ENCODE peak calls at places on chromosomes 13 and 19, in four cellular contexts. One of them, this sample, is unnamed.

GRCh38 chr13:45807520-45808099 is 43.9 kb downstream of the SIAH3 start:
- DNase-seq in K562: peak; percentile 15
- DNase-seq in HepG2: peak; percentile 60
- DNase-seq in GM12878: peak; percentile 8
- DNase-seq in this sample: peak; percentile 40

GRCh38 chr19:49925486-49925885 is 3.5 kb upstream of the ATF5 start:
- DNase-seq in K562: no peak
- DNase-seq in GM12878: no peak
- DNase-seq in HepG2: no peak
- DNase-seq in this sample: no peak

GRCh38 chr19:16518483-16519229 is 22.5 kb downstream of the C19orf44 start:
- DNase-seq in K562: peak; percentile 13
- DNase-seq in HepG2: no peak
- DNase-seq in GM12878: no peak
- DNase-seq in this sample: no peak

GRCh38 chr19:28710278-28710677 is 502.7 kb downstream of the UQCRFS1 start:
- DNase-seq in GM12878: peak; percentile 3
- DNase-seq in HepG2: peak; percentile 43
- DNase-seq in K562: peak; percentile 54
- DNase-seq in this sample: no peak

GRCh38 chr13:98060282-98060681 is 82.6 kb upstream of the FARP1 start:
- DNase-seq in HepG2: no peak
- DNase-seq in K562: no peak
- DNase-seq in GM12878: no peak
- DNase-seq in this sample: no peak

GRCh38 chr19:57334191-57334590 is 13.9 kb downstream of the ZNF543 start:
- DNase-seq in K562: no peak
- DNase-seq in GM12878: no peak
- DNase-seq in HepG2: peak; percentile 29
- DNase-seq in this sample: no peak

GRCh38 chr19:1540353-1540925 is 16.6 kb downstream of the PLK5 start:
- DNase-seq in HepG2: no peak
- DNase-seq in GM12878: no peak
- DNase-seq in K562: no peak
- DNase-seq in this sample: no peak

GRCh38 chr19:44723952-44724319 is 24.6 kb upstream of the BCL3 start:
- DNase-seq in K562: peak; percentile 86
- DNase-seq in HepG2: peak; percentile 64
- DNase-seq in GM12878: peak; percentile 54
- DNase-seq in this sample: peak; percentile 89

GRCh38 chr13:51148952-51149573 is 38.0 kb upstream of the C13orf42 start:
- DNase-seq in HepG2: no peak
- DNase-seq in GM12878: no peak
- DNase-seq in K562: no peak
- DNase-seq in this sample: peak; percentile 68

GRCh38 chr13:43301341-43301969 is 278.1 kb downstream of the DNAJC15 start:
- DNase-seq in K562: no peak
- DNase-seq in HepG2: no peak
- DNase-seq in GM12878: no peak
- DNase-seq in this sample: no peak

GRCh38 chr13:43305416-43305815 is 282.0 kb downstream of the DNAJC15 start:
- DNase-seq in K562: no peak
- DNase-seq in GM12878: no peak
- DNase-seq in HepG2: no peak
- DNase-seq in this sample: no peak

GRCh38 chr13:43304449-43304848 is 281.1 kb downstream of the DNAJC15 start:
- DNase-seq in K562: no peak
- DNase-seq in GM12878: no peak
- DNase-seq in HepG2: no peak
- DNase-seq in this sample: no peak

GRCh38 chr13:43304945-43305344 is 281.6 kb downstream of the DNAJC15 start:
- DNase-seq in HepG2: no peak
- DNase-seq in GM12878: no peak
- DNase-seq in K562: no peak
- DNase-seq in this sample: no peak

DNA sequence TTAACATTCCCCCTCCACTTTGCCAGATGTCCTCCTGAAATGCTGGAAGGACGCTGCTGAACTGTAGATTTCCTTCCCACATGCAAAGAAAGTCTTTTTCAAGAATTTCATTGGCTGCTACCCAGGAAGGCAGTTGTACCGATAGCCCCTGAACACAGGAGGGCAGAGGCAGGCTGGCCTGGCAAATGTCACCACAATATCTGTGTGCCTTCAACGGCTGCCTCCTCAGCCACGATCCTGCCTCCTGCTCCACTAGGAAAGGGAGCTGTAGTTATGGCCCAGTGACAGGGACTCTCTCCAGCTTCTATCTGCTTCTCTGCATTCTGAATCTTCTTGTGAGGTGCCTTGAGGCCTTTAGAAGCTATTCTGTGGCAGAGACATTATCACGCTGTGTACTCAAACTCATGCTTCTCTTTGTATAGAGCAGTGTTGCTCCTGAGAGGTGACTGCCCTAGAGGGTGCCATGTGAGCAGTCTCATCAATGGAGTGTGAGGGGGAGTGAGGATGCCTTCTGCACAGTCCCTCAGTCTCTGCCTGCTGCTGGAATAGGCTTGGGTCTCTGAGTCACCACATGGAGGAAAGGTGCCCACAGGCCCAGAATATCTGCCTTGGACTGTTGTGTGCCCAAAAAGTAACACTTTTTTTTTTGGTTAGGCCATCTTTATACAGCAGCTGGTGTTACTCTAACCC is 279.8 kb downstream of the DNAJC15 start:
- DNase-seq in GM12878: no peak
- DNase-seq in K562: no peak
- DNase-seq in HepG2: peak; percentile 12
- DNase-seq in this sample: peak; percentile 66
- TF ChIP-seq USF2 in GM12878: no peak
- TF ChIP-seq USF2 in K562: no peak
- TF ChIP-seq USF2 in HepG2: no peak
- TF ChIP-seq USF2 in this sample: no peak

DNA sequence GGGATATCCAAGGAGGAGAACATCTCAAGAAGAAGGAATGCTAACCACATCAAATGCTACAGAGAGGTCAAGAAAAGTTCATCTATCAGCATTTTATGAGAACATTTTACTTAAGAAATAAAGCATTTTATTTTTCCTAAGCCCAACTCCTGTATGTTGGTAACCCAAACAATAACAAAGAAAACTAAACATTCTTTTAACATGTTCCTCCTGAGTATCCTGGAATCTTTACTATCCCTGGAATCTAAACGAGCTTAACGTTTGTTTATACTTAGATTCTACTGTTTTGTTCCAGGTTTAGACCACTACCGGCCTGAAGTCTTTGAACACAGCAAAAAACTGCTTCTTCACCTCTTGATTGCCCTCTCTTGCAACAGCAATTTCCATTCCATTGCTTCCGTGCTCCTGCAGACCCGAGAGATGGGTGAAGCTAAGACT is 89.7 kb downstream of the ZAR1L start:
- DNase-seq in HepG2: no peak
- DNase-seq in K562: no peak
- DNase-seq in GM12878: no peak
- DNase-seq in this sample: no peak
- TF ChIP-seq CREM in HepG2: no peak
- TF ChIP-seq CREM in K562: no peak
- TF ChIP-seq CREM in GM12878: no peak
- TF ChIP-seq CREM in this sample: no peak

DNA sequence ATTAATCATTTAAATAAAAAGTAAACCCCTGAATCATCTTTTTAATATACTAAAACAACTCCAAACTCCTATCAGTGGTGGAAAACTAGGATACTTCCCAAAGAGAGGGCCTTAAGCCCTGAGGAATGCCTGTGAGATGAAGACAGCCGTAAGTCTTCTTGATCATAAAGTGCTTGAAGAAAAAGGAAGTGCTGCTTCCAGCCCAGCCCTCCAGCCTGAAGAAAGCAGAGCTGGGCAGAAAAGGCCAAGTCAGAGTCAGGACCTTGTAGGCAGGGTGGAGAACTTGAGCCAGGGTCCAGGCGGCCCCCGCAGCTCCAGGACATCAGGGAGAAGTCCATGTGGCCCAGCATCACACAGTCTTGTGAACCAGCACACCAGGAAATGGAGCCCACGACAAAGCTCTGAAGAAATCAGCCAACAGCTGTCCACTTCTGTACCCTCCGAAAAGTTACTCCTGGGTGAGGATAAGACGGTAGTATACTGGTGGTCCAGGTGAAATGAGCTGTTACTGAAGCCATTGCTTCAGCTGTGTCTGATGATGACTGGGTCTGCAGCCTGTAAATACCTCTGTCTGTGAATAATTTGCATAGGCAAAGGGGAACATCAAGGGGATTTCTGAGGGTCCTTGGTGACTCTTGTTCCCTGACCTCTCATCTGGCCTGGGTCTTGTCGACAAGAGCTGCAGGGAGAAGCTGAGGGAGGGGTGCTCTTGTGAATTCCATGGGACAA is 18.7 kb upstream of the CRYL1 start:
- DNase-seq in HepG2: no peak
- DNase-seq in GM12878: no peak
- DNase-seq in K562: no peak
- DNase-seq in this sample: no peak
- TF ChIP-seq USF2 in HepG2: no peak
- TF ChIP-seq USF2 in GM12878: no peak
- TF ChIP-seq USF2 in K562: no peak
- TF ChIP-seq USF2 in this sample: no peak

DNA sequence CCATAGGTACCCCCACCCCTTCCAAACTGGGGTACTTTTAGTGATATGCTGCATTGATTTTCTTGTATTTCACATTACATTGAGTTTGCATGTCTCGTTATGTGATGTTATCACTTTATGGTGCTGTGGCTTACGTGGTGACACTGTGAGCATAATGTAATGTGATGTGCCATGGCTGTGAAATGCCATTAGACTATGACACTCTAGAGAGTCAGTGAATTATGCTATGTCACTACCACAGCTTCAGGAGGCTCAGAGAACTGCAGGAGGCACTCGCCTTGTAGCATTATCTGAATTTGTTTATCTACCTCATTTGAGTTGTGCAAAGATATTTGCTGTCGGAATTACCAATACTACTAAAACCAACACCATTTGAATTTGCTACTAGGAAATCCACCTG is 590.1 kb upstream of the SLC10A2 start:
- DNase-seq in K562: no peak
- DNase-seq in HepG2: no peak
- DNase-seq in GM12878: no peak
- DNase-seq in this sample: no peak
- TF ChIP-seq CREM in K562: no peak
- TF ChIP-seq CREM in HepG2: no peak
- TF ChIP-seq CREM in GM12878: no peak
- TF ChIP-seq CREM in this sample: no peak

This sample was measured in WTC11.